ENCODE peak calls at places on chromosomes 5 and 9, in eight cellular contexts. Y, K, G, H, S, I, Q and X are unnamed samples.

GRCh38 chr9:69577123-69577522 is 95.0 kb downstream of the APBA1 start:
- DNase-seq in Y (no peak), K (no peak), G (peak; percentile 48), H (no peak), S (no peak), I (no peak), Q (no peak), X (no peak)

GRCh38 chr9:723308-723707 is 118.2 kb upstream of the DMRT1 start:
- DNase-seq in Y (no peak), K (no peak), G (no peak), H (no peak), S (no peak), I (no peak), Q (no peak), X (no peak)

GRCh38 chr5:180202939-180203573 is 6.0 kb downstream of the RASGEF1C start:
- DNase-seq in Y (no peak), K (no peak), G (no peak), H (no peak), S (no peak), I (no peak), Q (no peak), X (no peak)

GRCh38 chr5:21802869-21803490 is 1050.2 kb downstream of the CDH12 start:
- DNase-seq in Y (peak; percentile 33), K (peak; percentile 31), G (peak; percentile 56), H (no peak), S (no peak), I (no peak), Q (peak; percentile 54), X (no peak)

GRCh38 chr5:55226027-55226933 is 835 bp downstream of the MCIDAS start:
- DNase-seq in Y (peak; percentile 51), K (peak; percentile 53), G (peak; percentile 16), H (no peak), S (peak; percentile 74), I (peak; percentile 67), Q (peak; percentile 91), X (no peak)

GRCh38 chr5:171484460-171484899 is 65.0 kb downstream of the FGF18 start:
- DNase-seq in Y (peak; percentile 33), K (no peak), G (no peak), H (no peak), S (peak; percentile 38), I (peak; percentile 44), Q (peak; percentile 54), X (no peak)

GRCh38 chr9:85515021-85515420 is 226.7 kb downstream of the AGTPBP1 start:
- DNase-seq in Y (no peak), K (peak; percentile 93), G (no peak), H (no peak), S (no peak), I (no peak), Q (no peak), X (peak; percentile 96)

GRCh38 chr5:93583799-93584530 is 943 bp downstream of the NR2F1 start:
- DNase-seq in Y (peak; percentile 56), K (peak; percentile 56), G (peak; percentile 47), H (no peak), S (no peak), I (peak; percentile 80), Q (peak; percentile 73), X (no peak)

GRCh38 chr5:176737001-176737745 is 73.2 kb upstream of the UNC5A start:
- DNase-seq in Y (no peak), K (no peak), G (no peak), H (no peak), S (no peak), I (peak; percentile 4), Q (no peak), X (peak; percentile 13)

GRCh38 chr9:7192266-7192665 is 434.5 kb downstream of the KDM4C start:
- DNase-seq in Y (no peak), K (no peak), G (no peak), H (no peak), S (no peak), I (no peak), Q (no peak), X (no peak)

GRCh38 chr9:23842531-23843129 is 16.6 kb upstream of the ELAVL2 start:
- DNase-seq in Y (no peak), K (no peak), G (no peak), H (no peak), S (no peak), I (no peak), Q (peak; percentile 55), X (no peak)

GRCh38 chr5:35436441-35437057 is 181.1 kb upstream of the SPEF2 start:
- DNase-seq in Y (peak; percentile 32), K (peak; percentile 19), G (peak; percentile 22), H (no peak), S (peak; percentile 38), I (no peak), Q (peak; percentile 52), X (peak; percentile 20)

GRCh38 chr9:76528642-76529190 is 69.7 kb downstream of the GCNT1 start:
- DNase-seq in Y (no peak), K (no peak), G (no peak), H (no peak), S (no peak), I (no peak), Q (no peak), X (no peak)

GRCh38 chr5:74865293-74865798 is 841 bp downstream of the FAM169A start:
- DNase-seq in Y (no peak), K (no peak), G (no peak), H (no peak), S (peak; percentile 28), I (no peak), Q (no peak), X (peak; percentile 51)

GRCh38 chr5:74953961-74954720 is 88.0 kb upstream of the FAM169A start:
- DNase-seq in Y (no peak), K (peak; percentile 35), G (peak; percentile 77), H (no peak), S (no peak), I (no peak), Q (no peak), X (peak; percentile 34)

GRCh38 chr9:6715755-6716643 is 41.8 kb upstream of the KDM4C start:
- DNase-seq in Y (no peak), K (no peak), G (no peak), H (peak; percentile 15), S (peak; percentile 82), I (peak; percentile 73), Q (peak; percentile 89), X (peak; percentile 25)

GRCh38 chr9:23779220-23779619 is 46.8 kb downstream of the ELAVL2 start:
- DNase-seq in Y (no peak), K (no peak), G (no peak), H (no peak), S (peak; percentile 45), I (no peak), Q (peak; percentile 66), X (no peak)

GRCh38 chr9:105449081-105449480 is 1.2 kb downstream of the FSD1L start:
- DNase-seq in Y (peak; percentile 4), K (peak; percentile 12), G (peak; percentile 49), H (no peak), S (no peak), I (no peak), Q (no peak), X (peak; percentile 39)

DNA sequence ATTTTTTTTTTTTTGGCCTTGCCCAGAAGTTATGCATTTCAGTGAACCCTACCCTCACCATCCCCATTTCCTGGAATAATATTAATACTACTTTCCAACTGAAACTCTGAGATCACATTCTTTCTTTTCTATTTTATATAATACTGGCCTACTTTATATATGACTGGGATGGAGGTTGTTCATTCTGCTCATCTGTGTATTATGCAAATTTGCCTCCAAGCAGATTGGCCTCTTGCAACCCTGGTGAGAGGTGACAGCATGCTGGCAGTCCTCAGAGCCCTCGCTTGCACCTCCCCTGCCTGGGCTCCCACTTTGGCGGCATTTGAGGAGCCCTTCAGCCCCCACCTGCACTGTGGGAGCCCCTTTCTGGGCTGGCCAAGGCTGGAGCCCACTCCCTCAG is 35.4 kb downstream of the CDKN2A start:
- DNase-seq in Y (no peak), K (no peak), G (no peak), H (no peak), S (no peak), I (no peak), Q (no peak), X (no peak)
- H3K27me3 ChIP-seq in Y (peaks cover 13% of the 10 kb centered on the region), K (no peaks in the 10 kb centered on the region), G (peaks cover 2% of the 10 kb centered on the region), H (peaks cover 29% of the 10 kb centered on the region), S (peaks cover 7% of the 10 kb centered on the region), I (no peaks in the 10 kb centered on the region), Q (peaks cover 27% of the 10 kb centered on the region), X (peaks cover 31% of the 10 kb centered on the region)

GRCh38 chr9:61673247-61673646 is 483.4 kb downstream of the SPATA31A7 start:
- DNase-seq in Y (no peak), K (no peak), G (no peak), H (no peak), S (no peak), I (no peak), Q (no peak), X (no peak)
- TF ChIP-seq CTCF in Y (no peak), K (no peak), G (no peak), H (no peak), S (no peak), I (no peak), Q (no peak), X (no peak)

DNA sequence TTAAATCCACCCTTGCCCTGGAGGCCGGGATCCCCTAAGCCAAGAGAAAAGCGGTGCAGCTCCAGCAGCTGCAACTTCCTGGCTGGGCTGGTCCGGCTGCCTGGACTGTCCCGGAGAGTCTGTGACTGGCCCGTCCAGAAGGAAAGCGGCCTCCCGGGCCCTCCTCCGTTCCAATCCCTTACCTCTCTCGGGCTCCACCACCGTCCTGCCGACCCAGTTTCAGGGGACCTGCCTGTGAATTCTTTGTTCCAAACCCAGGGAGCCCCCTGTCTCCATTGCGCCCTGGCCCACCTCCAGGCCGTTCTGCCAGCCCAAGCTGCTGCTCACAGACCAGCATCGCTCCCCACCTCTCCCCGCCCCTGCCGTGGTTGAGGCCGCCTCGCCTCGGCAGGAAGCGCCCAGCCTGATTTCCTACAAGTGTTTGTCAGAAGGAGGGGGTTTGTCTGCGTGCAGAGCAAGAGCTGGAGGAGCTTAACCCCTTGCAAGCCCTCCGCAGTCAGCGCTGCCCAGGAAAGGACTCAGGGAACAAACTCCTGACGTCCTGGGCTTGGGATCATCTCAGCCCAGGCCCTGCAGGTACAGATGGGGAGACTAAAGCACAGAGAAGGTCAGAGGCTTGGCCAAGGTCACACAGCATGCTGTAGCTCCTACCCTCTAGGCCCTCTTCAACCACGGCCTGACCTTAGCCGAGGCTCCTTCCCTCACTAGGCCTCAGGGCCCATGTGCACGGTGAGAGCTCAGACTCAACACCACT is at the start of gene AKNA:
- DNase-seq in Y (peak; percentile 86), K (peak; percentile 28), G (peak; percentile 79), H (peak; percentile 78), S (peak; percentile 84), I (peak; percentile 84), Q (peak; percentile 79), X (peak; percentile 37)
- H3K4me1 ChIP-seq in Y (peaks cover 31% of the 10 kb centered on the region), K (peaks cover 31% of the 10 kb centered on the region), G (peaks cover 34% of the 10 kb centered on the region), H (peaks cover 73% of the 10 kb centered on the region), S (peaks cover 16% of the 10 kb centered on the region), I (peaks cover 37% of the 10 kb centered on the region), Q (peaks cover 47% of the 10 kb centered on the region), X (peaks cover 8% of the 10 kb centered on the region)

DNA sequence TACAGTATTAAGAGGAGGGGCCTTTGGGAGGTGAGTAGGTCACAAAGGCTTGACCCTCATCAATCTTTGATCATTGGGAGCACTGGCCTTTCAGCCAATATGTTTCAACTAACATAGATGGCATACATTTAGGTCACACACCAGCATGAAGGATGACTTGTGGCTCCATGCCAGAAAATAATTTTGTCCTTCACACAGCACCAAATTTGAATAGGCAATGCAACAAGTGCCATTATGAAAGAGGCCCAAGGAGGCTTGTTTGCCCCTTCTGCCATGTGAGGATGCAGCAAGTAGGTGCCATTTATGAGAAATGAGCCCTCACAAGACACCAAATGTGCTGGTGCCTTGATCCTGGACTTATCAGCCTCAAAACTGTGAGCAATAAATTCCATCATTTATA is 81.1 kb downstream of the JAKMIP2 start:
- DNase-seq in Y (no peak), K (no peak), G (no peak), H (no peak), S (no peak), I (no peak), Q (no peak), X (no peak)
- H3K27me3 ChIP-seq in Y (peaks cover 2% of the 10 kb centered on the region), K (no peaks in the 10 kb centered on the region), G (no peaks in the 10 kb centered on the region), H (peaks cover 3% of the 10 kb centered on the region), S (no peaks in the 10 kb centered on the region), I (no peaks in the 10 kb centered on the region), Q (no peaks in the 10 kb centered on the region), X (no peaks in the 10 kb centered on the region)